ENCODE peak calls at places on chromosomes 5 and 9, in six cellular contexts. O is PC-3, R is GM23338, A is neural progenitor cell, V is fibroblast of pulmonary artery, C is thoracic aorta. I is an unnamed sample.

GRCh38 chr5:42157215-42157614 is 232.1 kb downstream of the FBXO4 start:
- DNase-seq in O (peak), R (no peak), A (no peak), V (no peak), C (no peak), I (no peak)

GRCh38 chr9:101572316-101572715 is 22.5 kb downstream of the PPP3R2 start:
- DNase-seq in O (no peak), R (peak), A (no peak), V (no peak), C (no peak), I (no peak)

GRCh38 chr5:146041180-146041789 is 64.1 kb downstream of the PLAC8L1 start:
- DNase-seq in O (peak), R (peak), A (no peak), V (peak), C (no peak), I (no peak)

GRCh38 chr9:134533850-134534585 is 107.6 kb upstream of the COL5A1 start:
- DNase-seq in O (no peak), R (no peak), A (no peak), V (no peak), C (no peak), I (peak)

GRCh38 chr9:85729882-85730281 is 11.9 kb downstream of the AGTPBP1 start:
- DNase-seq in O (no peak), R (no peak), A (no peak), V (no peak), C (no peak), I (peak)

GRCh38 chr5:90017236-90017635 is 392.3 kb downstream of the CETN3 start:
- DNase-seq in O (no peak), R (peak), A (peak), V (no peak), C (no peak), I (no peak)

GRCh38 chr5:2271280-2271679 is 388.6 kb upstream of the IRX4 start:
- DNase-seq in O (no peak), R (no peak), A (no peak), V (no peak), C (no peak), I (no peak)

GRCh38 chr5:59768204-59769040 is 125.1 kb downstream of the PDE4D start:
- DNase-seq in O (peak), R (peak), A (peak), V (peak), C (no peak), I (peak)

GRCh38 chr9:129624947-129625346 is 1.0 kb upstream of the NTMT1 start:
- DNase-seq in O (no peak), R (no peak), A (no peak), V (peak), C (no peak), I (peak)
- H3K4me3 ChIP-seq in O (no peak), R (peak), A (no peak), V (no peak), C (peak), I (no peak)

DNA sequence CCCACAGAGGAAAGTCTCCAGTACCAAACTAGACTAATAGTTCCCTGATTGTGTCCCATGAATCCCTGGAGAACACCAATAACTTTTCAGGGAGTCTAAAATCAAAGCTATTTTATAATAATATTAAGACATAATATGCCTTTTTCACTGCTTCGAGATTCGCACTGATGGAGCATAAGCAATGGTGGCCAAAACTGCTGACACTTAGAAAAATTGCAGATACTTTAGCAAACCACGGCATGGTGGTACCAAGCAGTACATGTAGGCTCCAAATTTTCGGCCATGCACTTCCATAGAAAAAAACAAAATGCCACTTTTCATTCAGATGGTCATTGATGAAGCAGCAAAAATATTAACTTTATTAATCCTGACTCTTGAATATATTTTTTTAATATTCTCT is 100.3 kb upstream of the PCSK1 start:
- DNase-seq in O (no peak), R (no peak), A (no peak), V (no peak), C (no peak), I (no peak)
- H3K4me3 ChIP-seq in O (no peak), R (no peak), A (no peak), V (no peak), C (no peak), I (no peak)

GRCh38 chr5:124662261-124662781 is 84.1 kb downstream of the ZNF608 start:
- DNase-seq in O (no peak), R (peak), A (peak), V (no peak), C (no peak), I (no peak)
- H3K4me3 ChIP-seq in O (no peak), R (peak), A (peak), V (no peak), C (no peak), I (no peak)

GRCh38 chr9:81560851-81561732 is 128.3 kb downstream of the TLE1 start:
- DNase-seq in O (no peak), R (no peak), A (no peak), V (no peak), C (no peak), I (peak)
- H3K4me3 ChIP-seq in O (no peak), R (no peak), A (no peak), V (no peak), C (no peak), I (no peak)

GRCh38 chr5:179908528-179908927 is 831 bp upstream of the TBC1D9B start:
- DNase-seq in O (no peak), R (peak), A (peak), V (no peak), C (no peak), I (no peak)
- H3K4me3 ChIP-seq in O (no peak), R (no peak), A (no peak), V (no peak), C (peak), I (no peak)

DNA sequence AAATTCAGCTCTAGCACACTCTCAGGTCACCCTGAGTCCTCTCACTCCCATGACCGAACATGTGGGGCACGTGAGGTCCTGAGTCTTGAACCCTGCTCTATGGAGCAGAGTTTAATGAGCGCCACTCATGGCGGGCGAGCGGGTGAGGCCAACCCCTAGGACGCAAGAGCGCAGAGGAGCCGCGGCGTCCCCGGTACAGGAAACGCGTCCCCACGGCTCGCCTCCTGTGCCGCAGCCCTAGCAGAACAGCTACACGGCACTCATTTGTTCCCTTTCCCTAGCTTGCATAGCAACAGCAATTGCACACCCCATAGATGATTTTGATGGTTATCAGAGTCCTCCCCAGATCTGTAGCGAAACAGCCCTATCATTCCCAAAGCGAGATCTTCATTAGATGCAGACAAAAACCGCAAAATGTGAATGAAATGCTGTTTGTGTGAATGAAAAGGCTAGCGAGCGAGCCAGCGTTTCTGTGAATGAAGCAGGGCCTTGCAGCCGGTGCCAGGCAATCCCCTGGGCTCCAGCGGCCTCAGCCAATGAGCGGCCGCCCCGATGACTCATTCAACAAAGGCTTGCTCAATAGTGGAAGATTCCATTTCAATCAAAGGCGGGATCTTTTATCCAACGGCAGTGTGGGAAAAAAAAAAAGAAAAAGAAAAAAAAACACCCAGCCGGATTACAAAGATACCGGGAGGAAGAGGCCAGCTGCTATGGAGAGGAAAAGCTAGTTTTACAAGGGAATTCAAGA is 1.5 kb upstream of the SHC3 start:
- DNase-seq in O (peak), R (peak), A (peak), V (peak), C (peak), I (peak)
- H3K4me3 ChIP-seq in O (peak), R (peak), A (peak), V (peak), C (peak), I (peak)